ENCODE peak calls at places on chromosomes 3 and 15, in nine cellular contexts. One of them, this sample, is unnamed.

GRCh38 chr15:83582386-83582785 is 71.5 kb upstream of the ADAMTSL3 start:
- DNase-seq in heart left ventricle: no peak
- DNase-seq in K562: no peak
- DNase-seq in ovary: no peak
- DNase-seq in A549: no peak
- DNase-seq in H1: no peak
- DNase-seq in GM12891: no peak
- DNase-seq in stomach: no peak
- DNase-seq in prostate gland: no peak
- DNase-seq in this sample: no peak

GRCh38 chr3:183698318-183698731 is 728 bp downstream of the YEATS2 start:
- DNase-seq in heart left ventricle: peak
- DNase-seq in K562: peak
- DNase-seq in ovary: peak
- DNase-seq in A549: peak
- DNase-seq in H1: no peak
- DNase-seq in GM12891: no peak
- DNase-seq in stomach: no peak
- DNase-seq in prostate gland: no peak
- DNase-seq in this sample: peak

GRCh38 chr3:127772776-127773751 is 49.3 kb downstream of the MGLL start:
- DNase-seq in heart left ventricle: no peak
- DNase-seq in K562: no peak
- DNase-seq in ovary: no peak
- DNase-seq in A549: no peak
- DNase-seq in H1: no peak
- DNase-seq in GM12891: no peak
- DNase-seq in stomach: no peak
- DNase-seq in prostate gland: no peak
- DNase-seq in this sample: no peak

GRCh38 chr15:74635228-74635627 is 19.6 kb downstream of the CLK3 start:
- DNase-seq in heart left ventricle: no peak
- DNase-seq in K562: peak
- DNase-seq in ovary: no peak
- DNase-seq in A549: peak
- DNase-seq in H1: peak
- DNase-seq in GM12891: peak
- DNase-seq in stomach: peak
- DNase-seq in prostate gland: peak
- DNase-seq in this sample: peak

GRCh38 chr15:58228708-58229107 is 90.5 kb downstream of the AQP9 start:
- DNase-seq in heart left ventricle: peak
- DNase-seq in K562: no peak
- DNase-seq in ovary: no peak
- DNase-seq in A549: peak
- DNase-seq in H1: no peak
- DNase-seq in GM12891: no peak
- DNase-seq in stomach: no peak
- DNase-seq in prostate gland: no peak
- DNase-seq in this sample: no peak

GRCh38 chr3:143674100-143674968 is 173.9 kb downstream of the SLC9A9 start:
- DNase-seq in heart left ventricle: peak
- DNase-seq in K562: peak
- DNase-seq in ovary: peak
- DNase-seq in A549: peak
- DNase-seq in H1: peak
- DNase-seq in GM12891: peak
- DNase-seq in stomach: peak
- DNase-seq in prostate gland: peak
- DNase-seq in this sample: peak

GRCh38 chr3:165464736-165465135 is 268.6 kb upstream of the SLITRK3 start:
- DNase-seq in heart left ventricle: no peak
- DNase-seq in K562: no peak
- DNase-seq in ovary: no peak
- DNase-seq in A549: peak
- DNase-seq in H1: no peak
- DNase-seq in GM12891: no peak
- DNase-seq in stomach: no peak
- DNase-seq in prostate gland: no peak
- DNase-seq in this sample: no peak

GRCh38 chr3:151877269-151877668 is 3.8 kb downstream of the SUCNR1 start:
- DNase-seq in heart left ventricle: no peak
- DNase-seq in K562: no peak
- DNase-seq in ovary: no peak
- DNase-seq in A549: no peak
- DNase-seq in H1: no peak
- DNase-seq in GM12891: no peak
- DNase-seq in stomach: no peak
- DNase-seq in prostate gland: no peak
- DNase-seq in this sample: no peak

GRCh38 chr15:56496635-56497034 is 31.7 kb upstream of the MNS1 start:
- DNase-seq in heart left ventricle: no peak
- DNase-seq in K562: peak
- DNase-seq in ovary: no peak
- DNase-seq in A549: peak
- DNase-seq in H1: no peak
- DNase-seq in GM12891: peak
- DNase-seq in stomach: no peak
- DNase-seq in prostate gland: peak
- DNase-seq in this sample: peak

GRCh38 chr3:179882322-179882721 is 154.4 kb downstream of the PEX5L start:
- DNase-seq in heart left ventricle: no peak
- DNase-seq in K562: no peak
- DNase-seq in ovary: no peak
- DNase-seq in A549: no peak
- DNase-seq in H1: no peak
- DNase-seq in GM12891: peak
- DNase-seq in stomach: no peak
- DNase-seq in prostate gland: no peak
- DNase-seq in this sample: no peak

GRCh38 chr15:70976856-70977255 is 84.2 kb downstream of the LRRC49 start:
- DNase-seq in heart left ventricle: no peak
- DNase-seq in K562: no peak
- DNase-seq in ovary: no peak
- DNase-seq in A549: no peak
- DNase-seq in H1: no peak
- DNase-seq in GM12891: no peak
- DNase-seq in stomach: no peak
- DNase-seq in prostate gland: no peak
- DNase-seq in this sample: no peak

GRCh38 chr3:193805448-193805847 is 212.4 kb downstream of the OPA1 start:
- DNase-seq in heart left ventricle: peak
- DNase-seq in K562: peak
- DNase-seq in ovary: peak
- DNase-seq in A549: peak
- DNase-seq in H1: no peak
- DNase-seq in GM12891: no peak
- DNase-seq in stomach: peak
- DNase-seq in prostate gland: peak
- DNase-seq in this sample: peak

GRCh38 chr3:184337315-184337714 is at the start of gene FAM131A:
- DNase-seq in heart left ventricle: peak
- DNase-seq in K562: no peak
- DNase-seq in ovary: peak
- DNase-seq in A549: no peak
- DNase-seq in H1: no peak
- DNase-seq in GM12891: no peak
- DNase-seq in stomach: no peak
- DNase-seq in prostate gland: peak
- DNase-seq in this sample: no peak

GRCh38 chr3:193848547-193848946 is 255.5 kb downstream of the OPA1 start:
- DNase-seq in heart left ventricle: no peak
- DNase-seq in K562: no peak
- DNase-seq in ovary: no peak
- DNase-seq in A549: no peak
- DNase-seq in H1: no peak
- DNase-seq in GM12891: no peak
- DNase-seq in stomach: no peak
- DNase-seq in prostate gland: no peak
- DNase-seq in this sample: no peak

GRCh38 chr3:125916376-125916978 is 52.5 kb upstream of the ROPN1B start:
- DNase-seq in heart left ventricle: peak
- DNase-seq in K562: peak
- DNase-seq in ovary: peak
- DNase-seq in A549: peak
- DNase-seq in H1: peak
- DNase-seq in GM12891: peak
- DNase-seq in stomach: peak
- DNase-seq in prostate gland: peak
- DNase-seq in this sample: peak
- TF ChIP-seq POLR2A in heart left ventricle: no peak
- TF ChIP-seq POLR2A in K562: peak
- TF ChIP-seq POLR2A in ovary: peak
- TF ChIP-seq POLR2A in A549: peak
- TF ChIP-seq POLR2A in H1: peak
- TF ChIP-seq POLR2A in GM12891: no peak
- TF ChIP-seq POLR2A in stomach: no peak
- TF ChIP-seq POLR2A in prostate gland: peak
- TF ChIP-seq POLR2A in this sample: peak

DNA sequence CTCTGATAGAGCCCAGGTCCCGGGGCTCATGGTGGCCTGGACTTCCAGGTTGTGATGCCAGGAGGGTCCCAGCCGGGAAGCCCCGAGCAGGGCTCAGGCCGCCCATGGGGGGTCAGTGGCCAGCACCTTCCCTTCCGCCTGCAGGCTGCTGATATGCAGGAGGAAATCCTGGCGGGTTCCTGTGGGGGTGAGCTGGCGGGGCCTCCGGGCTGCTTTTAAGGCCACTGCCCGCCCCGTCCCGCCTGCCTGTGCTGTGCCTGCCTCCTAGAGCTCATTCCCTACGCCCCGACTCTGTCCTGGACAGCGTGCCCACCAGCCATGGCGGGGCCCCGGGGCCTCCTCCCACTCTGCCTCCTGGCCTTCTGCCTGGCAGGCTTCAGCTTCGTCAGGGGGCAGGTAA is at the start of gene STAB1:
- DNase-seq in heart left ventricle: peak
- DNase-seq in K562: peak
- DNase-seq in ovary: no peak
- DNase-seq in A549: no peak
- DNase-seq in H1: no peak
- DNase-seq in GM12891: no peak
- DNase-seq in stomach: no peak
- DNase-seq in prostate gland: no peak
- DNase-seq in this sample: no peak
- TF ChIP-seq POLR2A in heart left ventricle: no peak
- TF ChIP-seq POLR2A in K562: no peak
- TF ChIP-seq POLR2A in ovary: no peak
- TF ChIP-seq POLR2A in A549: no peak
- TF ChIP-seq POLR2A in H1: no peak
- TF ChIP-seq POLR2A in GM12891: no peak
- TF ChIP-seq POLR2A in stomach: no peak
- TF ChIP-seq POLR2A in prostate gland: no peak
- TF ChIP-seq POLR2A in this sample: no peak

GRCh38 chr15:40354408-40355171 is 3.4 kb upstream of the DISP2 start:
- DNase-seq in heart left ventricle: no peak
- DNase-seq in K562: peak
- DNase-seq in ovary: no peak
- DNase-seq in A549: no peak
- DNase-seq in H1: peak
- DNase-seq in GM12891: no peak
- DNase-seq in stomach: no peak
- DNase-seq in prostate gland: no peak
- DNase-seq in this sample: no peak

GRCh38 chr15:40355976-40356585 is 1.9 kb upstream of the DISP2 start:
- DNase-seq in heart left ventricle: no peak
- DNase-seq in K562: no peak
- DNase-seq in ovary: no peak
- DNase-seq in A549: no peak
- DNase-seq in H1: no peak
- DNase-seq in GM12891: no peak
- DNase-seq in stomach: no peak
- DNase-seq in prostate gland: no peak
- DNase-seq in this sample: no peak

GRCh38 chr15:40349163-40349562 is 1.7 kb upstream of the PHGR1 start:
- DNase-seq in heart left ventricle: no peak
- DNase-seq in K562: no peak
- DNase-seq in ovary: no peak
- DNase-seq in A549: no peak
- DNase-seq in H1: no peak
- DNase-seq in GM12891: no peak
- DNase-seq in stomach: no peak
- DNase-seq in prostate gland: no peak
- DNase-seq in this sample: no peak

GRCh38 chr15:40353697-40354096 is 2.9 kb downstream of the PHGR1 start:
- DNase-seq in heart left ventricle: no peak
- DNase-seq in K562: no peak
- DNase-seq in ovary: no peak
- DNase-seq in A549: no peak
- DNase-seq in H1: no peak
- DNase-seq in GM12891: no peak
- DNase-seq in stomach: peak
- DNase-seq in prostate gland: no peak
- DNase-seq in this sample: no peak

GRCh38 chr15:40352221-40352901 is 1.5 kb downstream of the PHGR1 start:
- DNase-seq in heart left ventricle: no peak
- DNase-seq in K562: no peak
- DNase-seq in ovary: no peak
- DNase-seq in A549: no peak
- DNase-seq in H1: no peak
- DNase-seq in GM12891: no peak
- DNase-seq in stomach: no peak
- DNase-seq in prostate gland: no peak
- DNase-seq in this sample: no peak
- TF ChIP-seq POLR2A in heart left ventricle: no peak
- TF ChIP-seq POLR2A in K562: no peak
- TF ChIP-seq POLR2A in ovary: no peak
- TF ChIP-seq POLR2A in A549: no peak
- TF ChIP-seq POLR2A in H1: no peak
- TF ChIP-seq POLR2A in GM12891: no peak
- TF ChIP-seq POLR2A in stomach: no peak
- TF ChIP-seq POLR2A in prostate gland: no peak
- TF ChIP-seq POLR2A in this sample: no peak

GRCh38 chr3:3801510-3801841 is 2.2 kb downstream of the LRRN1 start:
- DNase-seq in heart left ventricle: no peak
- DNase-seq in K562: no peak
- DNase-seq in ovary: no peak
- DNase-seq in A549: no peak
- DNase-seq in H1: no peak
- DNase-seq in GM12891: no peak
- DNase-seq in stomach: no peak
- DNase-seq in prostate gland: no peak
- DNase-seq in this sample: no peak

GRCh38 chr3:3798641-3799113 is 554 bp upstream of the LRRN1 start:
- DNase-seq in heart left ventricle: no peak
- DNase-seq in K562: no peak
- DNase-seq in ovary: peak
- DNase-seq in A549: no peak
- DNase-seq in H1: peak
- DNase-seq in GM12891: peak
- DNase-seq in stomach: peak
- DNase-seq in prostate gland: peak
- DNase-seq in this sample: no peak

GRCh38 chr3:3800076-3800448 is 831 bp downstream of the LRRN1 start:
- DNase-seq in heart left ventricle: peak
- DNase-seq in K562: no peak
- DNase-seq in ovary: peak
- DNase-seq in A549: no peak
- DNase-seq in H1: no peak
- DNase-seq in GM12891: no peak
- DNase-seq in stomach: peak
- DNase-seq in prostate gland: peak
- DNase-seq in this sample: no peak

GRCh38 chr3:3800685-3801509 is 1.7 kb downstream of the LRRN1 start:
- DNase-seq in heart left ventricle: peak
- DNase-seq in K562: no peak
- DNase-seq in ovary: peak
- DNase-seq in A549: no peak
- DNase-seq in H1: peak
- DNase-seq in GM12891: no peak
- DNase-seq in stomach: peak
- DNase-seq in prostate gland: peak
- DNase-seq in this sample: no peak

GRCh38 chr3:3799173-3800075 is at the start of gene LRRN1:
- DNase-seq in heart left ventricle: peak
- DNase-seq in K562: no peak
- DNase-seq in ovary: peak
- DNase-seq in A549: no peak
- DNase-seq in H1: peak
- DNase-seq in GM12891: peak
- DNase-seq in stomach: peak
- DNase-seq in prostate gland: peak
- DNase-seq in this sample: no peak
- TF ChIP-seq POLR2A in heart left ventricle: no peak
- TF ChIP-seq POLR2A in K562: no peak
- TF ChIP-seq POLR2A in ovary: peak
- TF ChIP-seq POLR2A in A549: no peak
- TF ChIP-seq POLR2A in H1: peak
- TF ChIP-seq POLR2A in GM12891: no peak
- TF ChIP-seq POLR2A in stomach: no peak
- TF ChIP-seq POLR2A in prostate gland: peak
- TF ChIP-seq POLR2A in this sample: no peak

This sample was measured in H54.